ENCODE peak calls at places on chromosomes 13 and 19, in five cellular contexts. R is activated CD8-positive, alpha-beta T cell treated with anti-CD3 and anti-CD28 coated beads for 36 hours; T is kidney tubule cell; G is activated T-helper 1 cell treated with Interleukin-2 at 50 U/mL for 16 hours; F is H9. L is an unnamed sample.

GRCh38 chr19:5539431-5539833 is 28.3 kb downstream of the TINCR start:
- DNase-seq in R (no peak), T (no peak), G (no peak), F (peak), L (peak)

GRCh38 chr13:74573654-74574053 is 439.4 kb upstream of the KLF12 start:
- DNase-seq in R (peak), T (no peak), G (no peak), F (peak), L (peak)

GRCh38 chr19:10936661-10937084 is 8.1 kb downstream of the TIMM29 start:
- DNase-seq in R (peak), T (peak), G (no peak), F (peak), L (peak)

GRCh38 chr19:56710437-56710836 is 38.9 kb upstream of the ZNF835 start:
- DNase-seq in R (no peak), T (no peak), G (no peak), F (no peak), L (no peak)

GRCh38 chr19:47352095-47352494 is 3.0 kb downstream of the DHX34 start:
- DNase-seq in R (no peak), T (no peak), G (no peak), F (no peak), L (no peak)

GRCh38 chr19:19115954-19116353 is 22.3 kb downstream of the TMEM161A start:
- DNase-seq in R (peak), T (peak), G (peak), F (peak), L (peak)

GRCh38 chr19:10921909-10922637 is 6.4 kb downstream of the YIPF2 start:
- DNase-seq in R (no peak), T (no peak), G (no peak), F (no peak), L (no peak)

GRCh38 chr13:34164585-34164984 is 346.6 kb downstream of the RFC3 start:
- DNase-seq in R (no peak), T (peak), G (no peak), F (no peak), L (peak)

GRCh38 chr13:20146381-20146780 is 14.5 kb downstream of the GJA3 start:
- DNase-seq in R (no peak), T (no peak), G (no peak), F (no peak), L (no peak)

GRCh38 chr19:2332341-2333026 is 4.0 kb downstream of the SPPL2B start:
- DNase-seq in R (peak), T (no peak), G (no peak), F (no peak), L (no peak)

GRCh38 chr13:50365683-50366391 is 350.6 kb downstream of the KCNRG start:
- DNase-seq in R (peak), T (peak), G (no peak), F (no peak), L (no peak)

GRCh38 chr13:67351915-67352314 is 121.8 kb upstream of the PCDH9 start:
- DNase-seq in R (no peak), T (no peak), G (no peak), F (no peak), L (no peak)

GRCh38 chr13:35856084-35856483 is 275.1 kb downstream of the DCLK1 start:
- DNase-seq in R (no peak), T (no peak), G (no peak), F (no peak), L (no peak)

GRCh38 chr19:46714523-46715106 is 2.3 kb downstream of the PRKD2 start:
- DNase-seq in R (peak), T (no peak), G (no peak), F (no peak), L (no peak)

GRCh38 chr19:49145485-49146407 is 9.4 kb downstream of the HRC start:
- DNase-seq in R (peak), T (peak), G (peak), F (peak), L (peak)

GRCh38 chr13:67146523-67147130 is 83.5 kb downstream of the PCDH9 start:
- DNase-seq in R (no peak), T (no peak), G (no peak), F (no peak), L (no peak)

GRCh38 chr13:93529961-93530360 is 303.4 kb downstream of the GPC6 start:
- DNase-seq in R (no peak), T (no peak), G (no peak), F (no peak), L (no peak)

GRCh38 chr19:504634-505033 is 2.7 kb upstream of the TPGS1 start:
- DNase-seq in R (no peak), T (no peak), G (no peak), F (peak), L (no peak)

GRCh38 chr13:107373551-107373950 is 805.6 kb upstream of the ARGLU1 start:
- DNase-seq in R (no peak), T (peak), G (no peak), F (peak), L (peak)